ENCODE peak calls at places on chromosome 12, in six cellular contexts. K, U, S, H, W and V are unnamed samples.
A peak's percentile ranks its signal among the peaks of the same experiment; 100 is the strongest.

GRCh38 chr12:93459097-93459496 is 8.2 kb upstream of the MRPL42 start:
- DNase-seq in K (no peak), U (no peak), S (no peak), H (no peak), W (no peak), V (no peak)

GRCh38 chr12:121466800-121467637 is 67.1 kb downstream of the RNF34 start:
- DNase-seq in K (peak; percentile 43), U (peak; percentile 93), S (peak; percentile 94), H (peak; percentile 90), W (peak; percentile 99), V (peak; percentile 86)

GRCh38 chr12:132600048-132601032 is 10.0 kb downstream of the LRCOL1 start:
- DNase-seq in K (no peak), U (no peak), S (peak; percentile 83), H (no peak), W (peak; percentile 91), V (peak; percentile 81)

GRCh38 chr12:89464974-89465592 is 59.5 kb downstream of the GALNT4 start:
- DNase-seq in K (no peak), U (no peak), S (no peak), H (no peak), W (no peak), V (no peak)

GRCh38 chr12:91622981-91623380 is 440.4 kb upstream of the DCN start:
- DNase-seq in K (no peak), U (no peak), S (no peak), H (no peak), W (no peak), V (no peak)

GRCh38 chr12:67006612-67007011 is 262.5 kb upstream of the CAND1 start:
- DNase-seq in K (no peak), U (no peak), S (no peak), H (no peak), W (no peak), V (no peak)

GRCh38 chr12:59425798-59426197 is 170.0 kb upstream of the SLC16A7 start:
- DNase-seq in K (no peak), U (no peak), S (no peak), H (no peak), W (no peak), V (no peak)

GRCh38 chr12:122850695-122851350 is 15.6 kb downstream of the HIP1R start:
- DNase-seq in K (no peak), U (no peak), S (no peak), H (no peak), W (peak; percentile 30), V (no peak)

GRCh38 chr12:104064842-104065441 is 611 bp downstream of the HCFC2 start:
- DNase-seq in K (no peak), U (no peak), S (peak; percentile 48), H (no peak), W (peak; percentile 34), V (no peak)

DNA sequence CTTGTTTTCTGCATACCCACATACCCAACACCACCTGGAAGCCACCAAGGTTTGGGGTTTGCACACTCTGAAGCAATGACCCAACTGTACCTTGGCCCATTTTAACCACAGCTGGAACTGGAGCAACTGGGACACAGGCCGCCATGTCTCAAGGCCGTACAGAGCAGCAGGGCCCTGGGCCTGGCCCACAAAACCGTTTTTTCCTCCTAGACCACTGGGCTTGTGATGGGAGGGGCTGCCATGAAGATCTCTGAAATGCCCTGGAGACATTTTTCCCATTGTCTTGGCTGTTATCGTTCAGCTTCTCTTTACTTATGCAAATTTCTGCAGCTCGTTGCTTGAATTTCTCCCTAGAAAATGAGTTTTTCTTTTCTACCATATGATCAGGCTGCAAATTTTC is 96.7 kb upstream of the PLEKHA5 start:
- DNase-seq in K (no peak), U (no peak), S (no peak), H (no peak), W (no peak), V (no peak)
- TF ChIP-seq TAF1 in K (no peak), U (no peak), S (no peak), H (no peak), W (no peak), V (no peak)

DNA sequence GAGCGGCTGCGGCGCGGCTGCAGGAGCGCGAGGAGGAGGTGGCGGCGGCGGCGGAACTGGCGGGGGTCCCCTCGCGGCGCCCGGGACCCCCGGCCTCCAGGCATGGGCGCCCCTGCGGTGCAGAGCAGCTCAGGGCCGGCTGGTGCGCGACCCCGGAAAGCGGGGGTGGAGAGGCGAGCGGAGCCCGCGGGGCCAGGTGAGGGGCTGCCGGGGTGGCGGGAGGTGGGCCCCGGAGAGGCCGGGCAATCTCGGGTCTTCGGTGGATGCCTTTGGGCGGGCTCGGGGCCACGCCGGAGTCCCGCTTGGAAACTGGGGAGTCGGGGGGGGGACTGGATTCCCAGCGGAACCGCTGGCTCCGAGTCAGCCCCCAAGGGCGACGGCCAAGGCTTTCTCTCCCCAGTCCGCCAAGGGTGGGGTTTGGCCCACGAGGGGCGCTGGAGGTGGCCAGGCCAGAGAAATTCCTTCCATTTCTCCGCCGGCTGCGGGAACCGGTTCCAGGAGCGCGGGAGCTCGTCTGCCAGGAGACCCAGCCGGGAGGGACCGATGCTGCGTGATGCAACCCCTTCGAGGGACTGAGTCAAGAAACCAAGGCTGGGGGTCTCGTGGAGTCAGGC is 13.9 kb upstream of the NR4A1 start:
- DNase-seq in K (no peak), U (no peak), S (no peak), H (no peak), W (peak; percentile 78), V (peak; percentile 75)
- TF ChIP-seq TAF1 in K (no peak), U (no peak), S (peak; percentile 15), H (no peak), W (no peak), V (peak; percentile 58)

DNA sequence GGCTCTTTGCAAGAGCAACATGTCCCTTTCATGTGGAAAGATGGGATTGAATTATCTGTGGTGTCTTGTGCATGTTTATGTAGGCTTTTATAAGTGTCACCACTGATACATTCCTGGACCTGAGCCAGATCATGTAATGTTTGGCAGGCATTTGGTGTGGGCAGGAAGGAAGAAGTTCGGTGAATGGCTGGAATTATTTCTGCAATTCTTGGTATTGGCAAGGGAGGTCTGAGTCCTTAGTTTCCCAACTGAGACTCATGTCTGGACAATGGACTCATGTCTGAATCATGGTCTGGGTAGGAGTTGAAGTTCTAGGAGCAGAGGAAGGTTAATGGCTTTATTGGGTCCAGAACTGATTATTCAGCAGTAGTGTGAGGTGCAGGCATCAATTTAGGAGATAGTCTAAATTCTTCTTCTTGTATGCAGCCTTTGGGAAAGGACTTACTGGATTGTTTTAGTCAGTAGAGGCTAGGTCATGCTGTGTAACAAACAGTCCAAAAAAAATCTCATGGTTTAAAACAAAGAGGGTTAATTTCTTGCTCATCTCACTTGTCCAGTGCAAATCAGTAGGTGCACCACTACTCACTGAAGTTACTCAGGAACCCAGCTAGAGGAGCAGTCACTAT is 186.5 kb upstream of the LHX5 start:
- DNase-seq in K (no peak), U (no peak), S (no peak), H (no peak), W (no peak), V (no peak)
- TF ChIP-seq TAF1 in K (no peak), U (no peak), S (no peak), H (no peak), W (no peak), V (no peak)

DNA sequence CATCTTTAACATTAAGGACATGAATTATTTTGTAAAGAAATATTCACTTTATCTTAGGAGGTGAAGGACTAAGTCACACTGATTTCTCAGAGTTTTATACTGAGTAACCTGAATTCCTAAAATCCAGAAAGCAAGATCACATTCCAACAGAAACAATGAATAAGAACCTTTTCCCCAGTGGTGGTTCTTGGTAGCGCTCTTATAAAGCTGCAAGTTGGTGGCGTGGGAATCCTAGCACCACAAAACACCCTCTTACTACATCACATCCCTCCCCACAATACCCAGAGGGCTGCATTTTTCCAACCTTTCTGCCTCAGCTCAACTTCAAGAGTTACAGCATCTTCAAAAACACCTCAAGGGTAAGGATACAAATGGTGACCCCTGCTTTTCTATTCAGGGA is 44.0 kb upstream of the SMUG1 start:
- DNase-seq in K (no peak), U (no peak), S (no peak), H (no peak), W (no peak), V (no peak)
- TF ChIP-seq TAF1 in K (no peak), U (no peak), S (no peak), H (no peak), W (no peak), V (no peak)

DNA sequence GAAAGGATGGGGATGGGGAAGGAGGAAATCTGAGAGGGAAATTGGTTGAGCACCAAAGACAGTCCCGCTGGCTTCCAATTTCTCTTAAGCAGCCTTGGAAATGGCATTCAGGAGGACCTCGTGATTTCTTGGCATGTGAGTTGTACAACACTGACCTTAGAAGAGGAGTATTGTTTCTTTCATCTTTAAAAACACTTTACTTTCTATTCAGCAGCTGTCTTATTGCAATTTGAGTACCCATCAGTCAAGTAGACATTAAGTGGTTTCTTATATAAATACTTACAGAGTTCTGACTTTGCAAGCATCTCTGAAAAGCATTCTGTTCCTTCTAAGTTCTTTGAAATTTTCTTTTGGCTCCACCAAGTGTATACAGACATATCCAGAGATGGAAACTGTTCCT is 83.2 kb downstream of the LMNTD1 start:
- DNase-seq in K (no peak), U (no peak), S (no peak), H (no peak), W (no peak), V (no peak)
- TF ChIP-seq TAF1 in K (no peak), U (no peak), S (no peak), H (no peak), W (no peak), V (no peak)

GRCh38 chr12:125528300-125528699 is 463.1 kb downstream of the AACS start:
- DNase-seq in K (no peak), U (no peak), S (no peak), H (no peak), W (no peak), V (no peak)

GRCh38 chr12:125530876-125531275 is 465.6 kb downstream of the AACS start:
- DNase-seq in K (no peak), U (no peak), S (no peak), H (no peak), W (no peak), V (no peak)

GRCh38 chr12:125538800-125539199 is 473.6 kb downstream of the AACS start:
- DNase-seq in K (no peak), U (no peak), S (no peak), H (no peak), W (no peak), V (no peak)

DNA sequence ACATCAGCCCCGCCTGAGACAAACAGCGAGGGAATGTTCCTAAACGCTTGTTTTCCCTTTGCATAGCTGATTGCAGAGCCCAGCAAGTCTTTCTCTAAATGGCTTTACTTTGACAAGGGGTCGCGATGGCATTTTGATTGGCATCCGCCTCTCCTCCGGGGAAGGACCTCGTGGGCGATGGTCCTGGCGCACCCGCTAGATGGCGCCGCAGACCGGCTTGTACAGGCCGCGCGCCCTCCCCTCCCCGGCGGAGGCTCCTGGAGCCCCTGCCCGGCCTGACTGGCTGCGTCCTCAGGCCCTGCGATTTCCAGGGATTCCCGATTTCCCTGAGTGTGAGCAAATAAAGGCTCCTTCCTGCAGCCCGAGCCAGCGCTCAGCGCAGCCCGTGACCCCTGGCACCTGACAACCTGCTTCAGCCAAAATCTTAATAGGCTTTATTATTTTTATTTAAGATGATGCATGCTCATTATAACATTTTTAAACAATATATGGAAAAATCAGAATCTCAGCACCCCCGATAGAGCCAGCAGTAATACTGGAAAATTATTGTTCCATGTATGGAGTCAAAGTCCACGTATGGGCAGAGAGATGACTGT is 468.3 kb downstream of the AACS start:
- DNase-seq in K (no peak), U (peak; percentile 46), S (peak; percentile 55), H (peak; percentile 29), W (peak; percentile 80), V (peak; percentile 90)
- TF ChIP-seq TAF1 in K (no peak), U (no peak), S (no peak), H (no peak), W (no peak), V (no peak)